ENCODE peak calls at places on chromosome 7, in ten cellular contexts. Y is A549, D is colonic mucosa, O is body of pancreas, U is right cardiac atrium, Z is thoracic aorta, T is psoas muscle, Q is pancreas, V is hepatocyte, J is lower lobe of right lung. I is an unnamed sample. For H3K4me1, the result is how much of the 10 kb centered on the place peaks cover.

GRCh38 chr7:4755045-4755444 is 20.4 kb upstream of the AP5Z1 start:
- DNase-seq in V (no peak), Q (peak), Z (no peak), U (peak), Y (no peak), D (no peak), T (no peak), O (no peak), J (no peak), I (no peak)

GRCh38 chr7:50610521-50611277 is 45.5 kb upstream of the DDC start:
- DNase-seq in J (no peak), O (no peak), U (no peak), D (no peak), T (no peak), Z (no peak), Q (no peak), Y (no peak), V (no peak), I (no peak)

GRCh38 chr7:33196194-33196593 is 66.8 kb downstream of the BBS9 start:
- DNase-seq in U (no peak), Z (no peak), Q (no peak), Y (no peak), T (no peak), O (no peak), D (no peak), V (no peak), J (no peak), I (no peak)

GRCh38 chr7:124874644-124875163 is 54.9 kb downstream of the POT1 start:
- DNase-seq in O (no peak), T (no peak), Z (no peak), D (no peak), Y (no peak), V (no peak), J (no peak), U (no peak), Q (no peak), I (no peak)

GRCh38 chr7:47518827-47519226 is 63.1 kb downstream of the TNS3 start:
- DNase-seq in Z (no peak), Y (no peak), U (no peak), Q (no peak), V (peak), T (no peak), D (no peak), O (peak), J (no peak), I (no peak)

GRCh38 chr7:126411821-126412383 is 840.8 kb downstream of the GRM8 start:
- DNase-seq in D (no peak), Q (no peak), V (no peak), J (no peak), U (no peak), T (no peak), Y (no peak), Z (no peak), O (no peak), I (no peak)

GRCh38 chr7:133510326-133511055 is 257.6 kb downstream of the EXOC4 start:
- DNase-seq in T (no peak), Q (no peak), J (no peak), Z (no peak), D (no peak), Y (no peak), U (no peak), O (no peak), V (peak), I (no peak)

GRCh38 chr7:111356941-111357340 is 205.4 kb downstream of the IMMP2L start:
- DNase-seq in T (no peak), J (no peak), Z (no peak), Q (no peak), Y (no peak), D (no peak), V (no peak), U (no peak), O (no peak), I (peak)

GRCh38 chr7:114082934-114083647 is 164.3 kb upstream of the PPP1R3A start:
- DNase-seq in Q (peak), J (peak), U (peak), Y (no peak), T (no peak), O (peak), D (peak), V (peak), Z (no peak), I (no peak)

GRCh38 chr7:146772581-146772980 is 656.0 kb downstream of the CNTNAP2 start:
- DNase-seq in V (peak), Q (no peak), T (no peak), Z (no peak), J (no peak), D (no peak), Y (no peak), U (no peak), O (no peak), I (peak)

GRCh38 chr7:117325836-117326235 is 3.0 kb upstream of the WNT2 start:
- DNase-seq in Y (no peak), D (no peak), J (no peak), Q (no peak), T (no peak), U (no peak), V (no peak), Z (no peak), O (no peak), I (no peak)

GRCh38 chr7:84232653-84233052 is 38.1 kb upstream of the SEMA3A start:
- DNase-seq in Z (no peak), Y (peak), U (no peak), V (no peak), Q (no peak), T (no peak), D (no peak), O (no peak), J (no peak), I (no peak)

GRCh38 chr7:36309716-36310115 is 79.9 kb upstream of the ANLN start:
- DNase-seq in O (no peak), D (no peak), Y (no peak), Q (no peak), U (no peak), Z (no peak), T (no peak), J (no peak), V (no peak), I (no peak)

GRCh38 chr7:116403265-116403664 is 96.3 kb upstream of the CAV2 start:
- DNase-seq in Z (no peak), D (no peak), V (no peak), J (no peak), T (no peak), Q (no peak), U (no peak), O (no peak), Y (no peak), I (peak)

GRCh38 chr7:29865526-29865925 is 59.2 kb downstream of the WIPF3 start:
- DNase-seq in J (no peak), V (no peak), Y (peak), U (peak), D (no peak), O (peak), Q (no peak), Z (no peak), T (no peak), I (no peak)

GRCh38 chr7:135812151-135812550 is 63.5 kb upstream of the FAM180A start:
- DNase-seq in V (no peak), O (no peak), Y (no peak), D (no peak), T (no peak), Z (no peak), U (no peak), J (no peak), Q (no peak), I (no peak)

GRCh38 chr7:74581916-74582440 is 75.5 kb upstream of the GTF2I start:
- DNase-seq in D (no peak), T (no peak), J (no peak), O (no peak), Y (no peak), Q (no peak), Z (no peak), U (no peak), V (no peak), I (no peak)

GRCh38 chr7:46286346-46286745 is 365.3 kb upstream of the IGFBP3 start:
- DNase-seq in D (no peak), O (no peak), T (no peak), J (no peak), U (no peak), V (no peak), Z (no peak), Q (no peak), Y (no peak), I (no peak)

GRCh38 chr7:143733876-143734275 is 23.6 kb downstream of the CTAGE6 start:
- DNase-seq in U (no peak), O (no peak), Z (no peak), V (no peak), D (no peak), J (no peak), Q (no peak), T (no peak), Y (no peak), I (no peak)

GRCh38 chr7:77982926-77983550 is 184.5 kb downstream of the PHTF2 start:
- DNase-seq in J (no peak), Q (no peak), Y (peak), D (no peak), Z (no peak), U (no peak), T (no peak), O (no peak), V (no peak), I (no peak)

GRCh38 chr7:157715938-157716280 is 379.1 kb downstream of the DNAJB6 start:
- DNase-seq in Z (no peak), T (no peak), Y (no peak), J (no peak), D (no peak), Q (peak), U (no peak), V (no peak), O (no peak), I (no peak)

GRCh38 chr7:142885311-142886230 is at the start of gene TRPV6:
- DNase-seq in Z (no peak), Q (peak), O (peak), V (peak), D (peak), Y (no peak), J (peak), U (no peak), T (no peak), I (no peak)

GRCh38 chr7:5681423-5681822 is 100.0 kb downstream of the RNF216 start:
- DNase-seq in Z (no peak), U (no peak), Q (no peak), D (no peak), V (no peak), T (no peak), O (no peak), Y (no peak), J (no peak), I (no peak)

GRCh38 chr7:42183547-42183946 is 53.5 kb downstream of the GLI3 start:
- DNase-seq in T (no peak), V (no peak), Q (no peak), U (no peak), D (no peak), O (no peak), Z (no peak), J (no peak), Y (no peak), I (no peak)

GRCh38 chr7:114085592-114086490 is 167.0 kb upstream of the PPP1R3A start:
- DNase-seq in T (peak), D (peak), V (peak), Y (peak), J (peak), Q (peak), Z (peak), O (peak), U (peak), I (peak)

GRCh38 chr7:132498319-132498718 is 78.0 kb downstream of the PLXNA4 start:
- DNase-seq in Y (no peak), T (no peak), O (no peak), D (no peak), J (no peak), Q (no peak), U (no peak), Z (no peak), V (no peak), I (no peak)

GRCh38 chr7:517848-518629 is 1.6 kb downstream of the PDGFA start:
- DNase-seq in Z (no peak), J (peak), U (peak), O (peak), T (peak), V (peak), D (peak), Q (peak), Y (peak), I (peak)

GRCh38 chr7:51645298-51645697 is 328.7 kb upstream of the COBL start:
- DNase-seq in Z (no peak), D (no peak), Q (no peak), T (no peak), O (no peak), U (no peak), J (no peak), Y (no peak), V (no peak), I (no peak)

GRCh38 chr7:36400606-36401005 is 10.9 kb downstream of the ANLN start:
- DNase-seq in J (no peak), Q (no peak), Y (no peak), V (no peak), T (no peak), Z (no peak), U (no peak), O (no peak), D (no peak), I (no peak)

GRCh38 chr7:51633596-51633995 is 317.0 kb upstream of the COBL start:
- DNase-seq in O (no peak), Z (no peak), D (no peak), V (no peak), T (no peak), J (no peak), Y (no peak), U (no peak), Q (no peak), I (no peak)

GRCh38 chr7:159030490-159031134 is 114.1 kb downstream of the VIPR2 start:
- DNase-seq in D (peak), Y (peak), T (peak), J (peak), V (peak), Z (no peak), U (peak), Q (peak), O (peak), I (no peak)

GRCh38 chr7:29084832-29085231 is 61.5 kb downstream of the CPVL start:
- DNase-seq in Y (no peak), Q (no peak), U (no peak), J (no peak), O (no peak), V (no peak), T (no peak), Z (no peak), D (no peak), I (no peak)

GRCh38 chr7:112112822-112113255 is 93.4 kb downstream of the DOCK4 start:
- DNase-seq in Y (no peak), D (no peak), J (no peak), Z (no peak), T (no peak), V (no peak), U (no peak), O (peak), Q (no peak), I (no peak)

GRCh38 chr7:43577485-43577951 is 5.4 kb upstream of the STK17A start:
- DNase-seq in O (no peak), U (no peak), V (peak), Z (no peak), Q (no peak), D (no peak), T (no peak), Y (peak), J (no peak), I (peak)

GRCh38 chr7:99944508-99945070 is 15.2 kb upstream of the GJC3 start:
- DNase-seq in Y (no peak), O (no peak), V (no peak), J (no peak), U (no peak), Z (no peak), D (no peak), Q (no peak), T (no peak), I (no peak)

GRCh38 chr7:95905165-95905564 is 132.8 kb downstream of the DYNC1I1 start:
- DNase-seq in Q (no peak), Z (no peak), T (no peak), V (peak), D (no peak), Y (no peak), U (no peak), J (no peak), O (no peak), I (peak)

GRCh38 chr7:27123021-27123476 is 7.5 kb downstream of the HOXA4 start:
- DNase-seq in V (no peak), O (no peak), U (no peak), Q (no peak), T (no peak), Y (no peak), Z (no peak), D (peak), J (no peak), I (peak)
- H3K4me1 ChIP-seq in V (under half), O (under half), U (under half), Q (under half), T (under half), Y (under half), Z (half or more), D (under half), J (under half), I (under half)

DNA sequence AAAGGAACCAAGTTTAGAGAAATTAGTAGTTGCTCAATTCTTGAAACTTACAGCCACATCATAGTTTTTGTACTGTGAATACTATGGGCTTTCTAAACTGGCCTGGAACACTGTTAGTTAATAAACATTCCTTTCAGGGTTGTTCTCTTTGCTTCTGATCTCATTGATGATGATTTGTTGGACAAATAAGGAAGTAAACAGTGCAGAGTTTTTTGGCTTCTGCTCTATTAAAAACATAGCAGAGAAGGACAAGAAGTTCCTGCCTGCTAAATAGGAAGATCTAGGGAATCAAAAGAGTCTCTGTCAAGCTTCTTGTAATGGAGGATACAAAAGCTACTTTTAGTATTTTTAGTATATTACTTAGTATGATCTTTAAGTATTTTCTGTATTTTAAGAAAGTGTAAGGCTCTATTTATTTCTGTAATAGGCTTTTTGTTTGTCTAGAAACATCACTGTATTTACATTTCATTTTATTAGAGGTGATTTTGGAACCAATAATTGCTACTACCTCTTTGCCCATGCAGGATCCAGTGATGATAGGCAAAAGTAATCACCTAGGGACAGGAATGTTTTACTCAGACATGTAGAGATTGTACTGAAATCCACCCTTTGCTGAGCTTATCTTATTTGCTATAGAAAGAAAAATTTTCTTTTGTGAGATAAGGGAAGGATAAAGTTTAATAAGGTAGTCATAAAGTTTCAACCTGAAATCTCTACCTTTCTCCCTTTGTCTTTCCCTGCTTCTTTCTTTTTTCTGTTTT is 73.3 kb downstream of the MKLN1 start:
- DNase-seq in T (no peak), Q (no peak), U (no peak), J (no peak), Y (peak), Z (no peak), O (no peak), D (no peak), V (peak), I (no peak)
- H3K27ac ChIP-seq in T (peak), Q (peak), U (no peak), J (peak), Y (no peak), Z (peak), O (peak), D (no peak), V (peak), I (no peak)

GRCh38 chr7:101875215-101875846 is 57.9 kb downstream of the CUX1 start:
- DNase-seq in O (no peak), J (no peak), U (no peak), V (no peak), T (no peak), Q (no peak), Y (no peak), D (no peak), Z (no peak), I (no peak)
- H3K4me1 ChIP-seq in O (under half), J (under half), U (under half), V (under half), T (half or more), Q (under half), Y (half or more), D (under half), Z (under half), I (under half)

DNA sequence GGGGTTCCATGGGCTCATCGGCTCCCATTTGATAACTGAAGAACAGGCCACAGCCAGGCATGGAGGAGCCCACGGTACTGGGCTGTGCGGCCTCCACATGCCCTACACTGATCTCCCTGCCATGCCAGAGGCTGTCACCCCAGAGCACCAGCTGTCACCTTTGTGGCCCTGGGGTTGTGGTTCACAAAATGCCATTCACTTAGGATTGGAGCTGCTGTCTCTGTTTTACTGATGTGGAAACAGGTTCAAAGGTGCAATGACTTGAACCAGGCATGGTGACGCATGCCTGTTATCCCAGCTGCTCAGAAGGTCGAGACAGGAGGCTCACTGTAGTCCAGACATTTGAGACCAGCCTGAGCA is 4.3 kb upstream of the UPK3B start:
- DNase-seq in U (no peak), Z (no peak), V (peak), Y (no peak), O (no peak), J (no peak), T (no peak), Q (peak), D (no peak), I (peak)
- H3K27ac ChIP-seq in U (no peak), Z (no peak), V (no peak), Y (peak), O (no peak), J (no peak), T (no peak), Q (no peak), D (no peak), I (peak)

DNA sequence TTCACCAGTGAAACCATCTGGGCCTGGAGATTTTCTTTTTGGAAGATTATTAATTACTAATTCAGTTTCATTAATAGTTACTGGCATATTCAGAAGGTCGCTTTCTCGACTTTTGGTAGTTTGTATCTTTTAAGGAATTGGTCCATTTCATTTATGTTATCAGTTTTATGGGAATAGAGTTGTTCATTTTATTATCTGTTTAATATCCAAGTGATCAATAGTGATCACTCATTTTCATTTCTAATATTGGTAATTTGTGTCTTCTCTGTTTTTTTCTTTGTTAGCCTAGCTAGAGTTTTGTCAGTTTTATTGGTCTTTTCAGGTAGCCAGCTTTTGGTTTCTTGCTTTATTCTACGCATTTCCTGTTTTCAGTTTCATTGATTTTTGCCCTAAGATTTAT is 31.0 kb downstream of the MKLN1 start:
- DNase-seq in D (no peak), O (no peak), V (no peak), T (no peak), Y (no peak), Q (no peak), U (no peak), Z (no peak), J (no peak), I (no peak)
- H3K4me1 ChIP-seq in D (under half), O (half or more), V (under half), T (half or more), Y (half or more), Q (under half), U (under half), Z (half or more), J (half or more), I (under half)

GRCh38 chr7:12684733-12685132 is 2.7 kb upstream of the ARL4A start:
- DNase-seq in Z (no peak), J (no peak), U (no peak), T (no peak), D (no peak), Y (no peak), V (no peak), Q (no peak), O (no peak), I (no peak)

GRCh38 chr7:12686234-12686893 is 1.1 kb upstream of the ARL4A start:
- DNase-seq in T (peak), U (peak), D (peak), O (peak), Y (peak), Q (peak), J (peak), Z (peak), V (peak), I (peak)

GRCh38 chr7:12687213-12688171 is at the start of gene ARL4A:
- DNase-seq in U (peak), J (peak), Y (peak), D (peak), T (peak), Q (peak), V (peak), Z (peak), O (peak), I (peak)

GRCh38 chr7:12685550-12685949 is 1.9 kb upstream of the ARL4A start:
- DNase-seq in D (peak), T (no peak), V (peak), O (peak), Z (peak), Y (peak), U (peak), Q (no peak), J (no peak), I (no peak)

GRCh38 chr7:12686894-12687212 is 580 bp upstream of the ARL4A start:
- DNase-seq in Y (no peak), D (no peak), T (no peak), U (no peak), Q (no peak), V (no peak), O (no peak), J (no peak), Z (no peak), I (no peak)
- H3K27ac ChIP-seq in Y (peak), D (peak), T (peak), U (peak), Q (peak), V (peak), O (peak), J (peak), Z (peak), I (peak)